ENCODE peak calls at places on chromosomes 6 and 20, in eight cellular contexts. X is tibial artery, S is Peyer's patch, L is transverse colon, G is OCI-LY7, C is GM23248, U is BE2C, N is psoas muscle. B is an unnamed sample. For H3K36me3 and H3K4me1, the result is how much of the 10 kb centered on the place peaks cover.

GRCh38 chr6:17886891-17887290 is 100.5 kb downstream of the KIF13A start:
- DNase-seq in C (peak), S (no peak), X (no peak), U (no peak), L (no peak), N (no peak), G (no peak), B (no peak)

GRCh38 chr6:8627085-8627861 is 191.9 kb upstream of the SLC35B3 start:
- DNase-seq in G (no peak), L (no peak), U (no peak), X (no peak), C (peak), N (no peak), S (no peak), B (no peak)

GRCh38 chr20:40564997-40565680 is 123.9 kb downstream of the MAFB start:
- DNase-seq in U (no peak), X (no peak), C (peak), L (no peak), G (no peak), S (no peak), N (no peak), B (no peak)

GRCh38 chr6:11358904-11359840 is 126.7 kb upstream of the NEDD9 start:
- DNase-seq in L (no peak), N (no peak), G (no peak), X (no peak), S (no peak), U (no peak), C (peak), B (no peak)

GRCh38 chr6:63573899-63574553 is 1.7 kb downstream of the LOC128125822 start:
- DNase-seq in N (no peak), U (peak), X (no peak), G (peak), C (peak), S (no peak), L (peak), B (no peak)

GRCh38 chr6:134868812-134869211 is 81.1 kb downstream of the ALDH8A1 start:
- DNase-seq in X (no peak), L (no peak), G (no peak), C (no peak), S (no peak), U (no peak), N (no peak), B (no peak)

GRCh38 chr6:42851599-42851998 is 27.8 kb upstream of the RPL7L1 start:
- DNase-seq in S (no peak), L (no peak), G (no peak), X (no peak), N (no peak), U (no peak), C (no peak), B (no peak)

GRCh38 chr6:152318278-152318677 is 318.9 kb downstream of the SYNE1 start:
- DNase-seq in L (no peak), X (no peak), U (no peak), G (no peak), N (no peak), S (no peak), C (peak), B (no peak)

GRCh38 chr6:138227316-138227781 is 9.1 kb upstream of the PBOV1 start:
- DNase-seq in C (no peak), L (peak), S (peak), G (no peak), X (no peak), U (no peak), N (no peak), B (no peak)

GRCh38 chr6:25537349-25538018 is 114.5 kb upstream of the SCGN start:
- DNase-seq in L (no peak), N (no peak), C (no peak), S (no peak), U (no peak), X (no peak), G (no peak), B (no peak)

GRCh38 chr6:98833101-98834059 is 994 bp upstream of the POU3F2 start:
- DNase-seq in S (peak), N (no peak), C (peak), L (no peak), U (peak), G (no peak), X (peak), B (peak)

GRCh38 chr20:10427060-10427692 is 6.8 kb downstream of the MKKS start:
- DNase-seq in X (no peak), U (peak), G (peak), N (peak), S (no peak), L (peak), C (peak), B (peak)

GRCh38 chr6:40802481-40802880 is 215.3 kb upstream of the LRFN2 start:
- DNase-seq in G (no peak), X (no peak), L (no peak), U (no peak), N (no peak), S (no peak), C (no peak), B (no peak)

GRCh38 chr6:131042664-131043063 is 20.4 kb downstream of the EPB41L2 start:
- DNase-seq in S (no peak), N (no peak), X (no peak), G (no peak), L (no peak), C (peak), U (no peak), B (no peak)

GRCh38 chr20:10733122-10733521 is 59.3 kb upstream of the JAG1 start:
- DNase-seq in G (no peak), S (no peak), X (no peak), L (no peak), C (no peak), U (no peak), N (no peak), B (no peak)

GRCh38 chr6:94005835-94006234 is 586.5 kb upstream of the EPHA7 start:
- DNase-seq in U (no peak), S (no peak), N (no peak), C (no peak), X (no peak), L (no peak), G (no peak), B (no peak)

GRCh38 chr6:72218125-72218524 is 331.8 kb downstream of the RIMS1 start:
- DNase-seq in G (peak), X (no peak), U (peak), S (no peak), L (no peak), C (peak), N (no peak), B (peak)

GRCh38 chr20:57392130-57392445 is 892 bp downstream of the RBM38 start:
- DNase-seq in C (no peak), G (no peak), X (no peak), U (no peak), N (no peak), L (no peak), S (no peak), B (no peak)

GRCh38 chr20:57043091-57043490 is 223.3 kb downstream of the BMP7 start:
- DNase-seq in C (peak), N (no peak), G (no peak), X (no peak), S (no peak), U (no peak), L (no peak), B (no peak)

GRCh38 chr20:36493013-36493800 is 48.1 kb upstream of the MYL9 start:
- DNase-seq in L (peak), U (no peak), C (no peak), S (peak), G (peak), N (no peak), X (no peak), B (no peak)

GRCh38 chr6:154370545-154370944 is 13.9 kb upstream of the IPCEF1 start:
- DNase-seq in G (peak), S (no peak), L (peak), U (peak), C (peak), N (no peak), X (no peak), B (no peak)

GRCh38 chr6:107707346-107708270 is 116.5 kb downstream of the SCML4 start:
- DNase-seq in C (no peak), N (no peak), X (no peak), U (no peak), S (no peak), G (no peak), L (no peak), B (no peak)

GRCh38 chr6:158233214-158233795 is 65.2 kb downstream of the GTF2H5 start:
- DNase-seq in G (peak), N (no peak), S (peak), U (peak), L (no peak), X (no peak), C (no peak), B (no peak)

GRCh38 chr6:170473226-170473789 is 79.8 kb downstream of the PSMB1 start:
- DNase-seq in S (no peak), X (no peak), C (no peak), U (no peak), G (no peak), L (no peak), N (no peak), B (no peak)

GRCh38 chr6:106116125-106116524 is 30.0 kb downstream of the PRDM1 start:
- DNase-seq in G (no peak), S (no peak), C (peak), X (no peak), N (no peak), L (no peak), U (no peak), B (no peak)

GRCh38 chr6:72939029-72939428 is 286.3 kb downstream of the KHDC1L start:
- DNase-seq in C (no peak), S (no peak), U (no peak), L (no peak), N (peak), G (no peak), X (peak), B (no peak)

GRCh38 chr20:45429618-45430017 is 13.7 kb downstream of the PIGT start:
- DNase-seq in S (no peak), X (no peak), U (no peak), G (no peak), C (no peak), N (no peak), L (no peak), B (no peak)

GRCh38 chr6:12903246-12903645 is 186.7 kb downstream of the PHACTR1 start:
- DNase-seq in C (no peak), U (no peak), G (no peak), N (no peak), X (peak), S (no peak), L (no peak), B (no peak)

GRCh38 chr6:156107514-156108150 is 652.0 kb upstream of the NOX3 start:
- DNase-seq in S (no peak), U (no peak), G (no peak), C (no peak), N (no peak), L (no peak), X (no peak), B (no peak)

GRCh38 chr6:11974089-11974488 is 38.0 kb upstream of the HIVEP1 start:
- DNase-seq in C (peak), N (no peak), U (no peak), S (no peak), G (no peak), L (no peak), X (no peak), B (no peak)

GRCh38 chr6:37077459-37078296 is 72.2 kb downstream of the FGD2 start:
- DNase-seq in L (peak), U (peak), C (peak), X (peak), N (peak), G (no peak), S (no peak), B (peak)

GRCh38 chr20:43987531-43987930 is 72.9 kb downstream of the TOX2 start:
- DNase-seq in L (no peak), X (no peak), N (no peak), G (no peak), S (no peak), C (no peak), U (no peak), B (no peak)

GRCh38 chr6:131979515-131980337 is 28.6 kb upstream of the CCN2 start:
- DNase-seq in C (peak), L (no peak), G (no peak), X (no peak), S (no peak), N (no peak), U (no peak), B (no peak)

GRCh38 chr6:4253604-4254211 is 118.3 kb upstream of the ECI2 start:
- DNase-seq in X (no peak), U (no peak), G (no peak), C (peak), N (no peak), S (no peak), L (no peak), B (no peak)

GRCh38 chr20:33868042-33868441 is 56.9 kb downstream of the CHMP4B start:
- DNase-seq in L (no peak), N (no peak), S (peak), X (no peak), U (no peak), C (no peak), G (no peak), B (peak)

GRCh38 chr20:3315110-3315509 is 76.1 kb upstream of the SLC4A11 start:
- DNase-seq in U (no peak), X (no peak), S (no peak), L (no peak), C (peak), G (no peak), N (no peak), B (no peak)
- H3K36me3 ChIP-seq in U (under half), X (half or more), S (under half), L (under half), C (under half), G (under half), N (under half), B (under half)

DNA sequence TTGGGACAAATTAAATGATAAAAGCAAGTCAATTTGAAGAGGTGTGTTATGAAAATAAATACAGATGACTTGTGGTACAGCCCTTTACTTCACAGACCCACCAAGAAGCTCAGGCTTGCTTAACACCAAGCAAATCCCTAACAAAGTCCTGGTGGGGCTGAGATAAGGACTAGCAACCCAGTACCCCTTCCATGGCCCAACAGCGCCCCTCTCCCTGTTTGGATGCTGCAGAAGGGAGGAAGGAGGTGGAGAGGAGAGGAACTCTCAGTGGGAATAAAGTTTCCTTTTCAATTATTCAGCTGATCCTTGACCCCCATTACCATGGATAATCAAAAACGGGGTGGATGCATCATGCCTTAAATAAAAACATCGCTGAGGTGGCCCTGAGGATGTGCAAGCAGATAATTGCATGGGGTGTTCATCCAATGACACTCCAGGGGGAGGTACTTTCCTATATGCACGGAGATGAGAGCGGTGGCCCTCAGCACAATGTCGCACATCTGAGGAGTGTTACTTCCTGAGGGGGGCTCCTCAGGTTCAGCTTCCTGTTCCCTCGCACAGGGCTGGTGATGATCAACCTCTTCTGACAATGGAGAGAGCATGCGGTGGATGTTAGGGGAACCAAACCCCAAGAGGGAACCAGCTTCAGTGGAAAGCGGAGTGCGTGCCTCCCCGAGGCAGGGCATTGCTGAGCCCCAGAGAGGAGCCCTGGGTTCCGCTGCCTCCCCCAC is 4.4 kb upstream of the ZNF831 start:
- DNase-seq in U (no peak), N (no peak), G (no peak), S (no peak), X (no peak), L (peak), C (no peak), B (no peak)
- H3K4me1 ChIP-seq in U (under half), N (under half), G (under half), S (under half), X (under half), L (under half), C (under half), B (under half)

DNA sequence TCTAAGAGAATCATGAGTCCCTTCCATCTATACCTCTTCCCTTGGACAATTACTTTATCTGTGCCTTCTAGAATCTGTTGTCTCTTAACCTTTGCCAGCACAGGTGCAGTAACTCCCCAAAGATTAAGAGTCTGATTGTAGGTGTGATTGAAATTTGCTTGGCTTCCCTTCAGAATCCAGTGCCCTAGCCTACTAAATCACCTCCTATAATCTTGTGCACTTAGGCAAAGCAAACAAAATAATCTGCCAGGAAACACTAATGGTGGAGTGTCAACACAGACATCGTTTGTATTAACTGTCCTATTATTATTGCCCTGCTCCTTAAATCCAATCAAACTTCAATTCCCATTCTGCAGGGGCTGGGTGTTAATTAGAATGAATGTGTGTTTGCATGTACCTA is 28.0 kb downstream of the ID4 start:
- DNase-seq in L (no peak), X (no peak), U (no peak), S (no peak), N (no peak), C (no peak), G (no peak), B (no peak)
- H3K4me3 ChIP-seq in L (no peak), X (no peak), U (no peak), S (no peak), N (no peak), C (no peak), G (no peak), B (no peak)

GRCh38 chr20:17629025-17629424 is 53.0 kb downstream of the RRBP1 start:
- DNase-seq in L (no peak), G (no peak), C (no peak), X (no peak), N (no peak), U (no peak), S (no peak), B (peak)
- H3K36me3 ChIP-seq in L (under half), G (under half), C (half or more), X (half or more), N (half or more), U (under half), S (half or more), B (half or more)